ENCODE peak calls at places on chromosomes 16 and 17, in four cellular contexts. One of them, this sample, is unnamed. For H3K4me1, the result is how much of the 10 kb centered on the place peaks cover.

GRCh38 chr17:42286411-42287295 is 1.6 kb upstream of the STAT5A start:
- DNase-seq in psoas muscle: peak
- DNase-seq in A549: no peak
- DNase-seq in neuronal stem cell: no peak
- DNase-seq in this sample: no peak

GRCh38 chr16:74224828-74225227 is 71.8 kb upstream of the PSMD7 start:
- DNase-seq in psoas muscle: no peak
- DNase-seq in A549: no peak
- DNase-seq in neuronal stem cell: no peak
- DNase-seq in this sample: no peak

GRCh38 chr17:49225554-49226236 is 4.9 kb downstream of the PHOSPHO1 start:
- DNase-seq in psoas muscle: no peak
- DNase-seq in A549: no peak
- DNase-seq in neuronal stem cell: no peak
- DNase-seq in this sample: no peak

GRCh38 chr17:32944248-32945020 is 16.5 kb downstream of the TMEM98 start:
- DNase-seq in psoas muscle: no peak
- DNase-seq in A549: no peak
- DNase-seq in neuronal stem cell: no peak
- DNase-seq in this sample: no peak

GRCh38 chr16:3773663-3774062 is 56.3 kb upstream of the TRAP1 start:
- DNase-seq in psoas muscle: no peak
- DNase-seq in A549: no peak
- DNase-seq in neuronal stem cell: no peak
- DNase-seq in this sample: no peak

GRCh38 chr17:29216856-29217255 is 29.8 kb upstream of the CRYBA1 start:
- DNase-seq in psoas muscle: no peak
- DNase-seq in A549: no peak
- DNase-seq in neuronal stem cell: no peak
- DNase-seq in this sample: no peak

GRCh38 chr17:43753488-43754129 is 5.0 kb downstream of the SOST start:
- DNase-seq in psoas muscle: no peak
- DNase-seq in A549: no peak
- DNase-seq in neuronal stem cell: no peak
- DNase-seq in this sample: no peak

GRCh38 chr17:80005360-80006338 is 30.0 kb downstream of the TBC1D16 start:
- DNase-seq in psoas muscle: peak
- DNase-seq in A549: peak
- DNase-seq in neuronal stem cell: peak
- DNase-seq in this sample: peak

GRCh38 chr17:35297666-35298065 is 54.8 kb downstream of the SLFN5 start:
- DNase-seq in psoas muscle: no peak
- DNase-seq in A549: no peak
- DNase-seq in neuronal stem cell: no peak
- DNase-seq in this sample: no peak

GRCh38 chr16:67783353-67783725 is 23.0 kb downstream of the RANBP10 start:
- DNase-seq in psoas muscle: no peak
- DNase-seq in A549: no peak
- DNase-seq in neuronal stem cell: no peak
- DNase-seq in this sample: no peak

GRCh38 chr16:2785101-2785991 is 2.0 kb downstream of the PRSS33 start:
- DNase-seq in psoas muscle: no peak
- DNase-seq in A549: no peak
- DNase-seq in neuronal stem cell: no peak
- DNase-seq in this sample: peak

GRCh38 chr17:18105027-18105426 is 3.5 kb upstream of the MYO15A start:
- DNase-seq in psoas muscle: no peak
- DNase-seq in A549: no peak
- DNase-seq in neuronal stem cell: no peak
- DNase-seq in this sample: no peak

GRCh38 chr16:85056211-85056748 is 28.7 kb downstream of the KIAA0513 start:
- DNase-seq in psoas muscle: no peak
- DNase-seq in A549: no peak
- DNase-seq in neuronal stem cell: no peak
- DNase-seq in this sample: no peak

GRCh38 chr16:9647981-9648701 is 534.1 kb downstream of the GRIN2A start:
- DNase-seq in psoas muscle: no peak
- DNase-seq in A549: peak
- DNase-seq in neuronal stem cell: peak
- DNase-seq in this sample: no peak

GRCh38 chr16:46972971-46973456 is 460 bp downstream of the DNAJA2 start:
- DNase-seq in psoas muscle: peak
- DNase-seq in A549: no peak
- DNase-seq in neuronal stem cell: peak
- DNase-seq in this sample: peak

GRCh38 chr17:13244511-13244910 is 226.7 kb upstream of the ELAC2 start:
- DNase-seq in psoas muscle: peak
- DNase-seq in A549: no peak
- DNase-seq in neuronal stem cell: no peak
- DNase-seq in this sample: no peak

GRCh38 chr16:54398986-54399385 is 112.4 kb upstream of the IRX3 start:
- DNase-seq in psoas muscle: no peak
- DNase-seq in A549: no peak
- DNase-seq in neuronal stem cell: no peak
- DNase-seq in this sample: no peak
- H3K4me1 ChIP-seq in psoas muscle: under half
- H3K4me1 ChIP-seq in A549: under half
- H3K4me1 ChIP-seq in neuronal stem cell: under half
- H3K4me1 ChIP-seq in this sample: under half

DNA sequence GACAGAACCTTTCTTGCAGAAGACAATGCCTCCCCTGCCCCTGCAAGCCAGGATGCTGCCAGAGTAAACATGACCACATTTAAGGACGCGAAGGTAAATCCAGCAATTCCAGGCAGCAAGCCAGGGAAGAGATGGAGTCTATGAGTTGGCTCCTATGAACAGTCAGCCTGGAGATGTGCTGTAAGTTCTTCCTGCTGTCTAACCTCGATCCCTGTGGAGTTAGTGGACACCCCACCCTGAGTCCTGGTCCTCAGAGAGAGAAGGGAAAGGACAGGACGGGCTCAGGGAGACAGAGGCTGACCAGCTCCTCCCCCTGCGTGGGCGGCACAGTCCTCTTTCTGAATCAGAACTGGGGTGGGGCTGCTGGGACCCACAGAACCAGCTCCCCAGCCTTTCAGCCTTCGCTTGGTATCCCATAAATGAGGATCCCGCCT is 24.9 kb downstream of the CDC42EP4 start:
- DNase-seq in psoas muscle: peak
- DNase-seq in A549: no peak
- DNase-seq in neuronal stem cell: no peak
- DNase-seq in this sample: no peak
- H3K4me1 ChIP-seq in psoas muscle: under half
- H3K4me1 ChIP-seq in A549: half or more
- H3K4me1 ChIP-seq in neuronal stem cell: half or more
- H3K4me1 ChIP-seq in this sample: under half

GRCh38 chr17:4134756-4135155 is 8.1 kb downstream of the ZZEF1 start:
- DNase-seq in psoas muscle: no peak
- DNase-seq in A549: no peak
- DNase-seq in neuronal stem cell: no peak
- DNase-seq in this sample: no peak
- H3K4me1 ChIP-seq in psoas muscle: half or more
- H3K4me1 ChIP-seq in A549: under half
- H3K4me1 ChIP-seq in neuronal stem cell: under half
- H3K4me1 ChIP-seq in this sample: under half

GRCh38 chr17:47873200-47874090 is 22.5 kb upstream of the SP6 start:
- DNase-seq in psoas muscle: no peak
- DNase-seq in A549: no peak
- DNase-seq in neuronal stem cell: no peak
- DNase-seq in this sample: no peak
- H3K4me1 ChIP-seq in psoas muscle: under half
- H3K4me1 ChIP-seq in A549: under half
- H3K4me1 ChIP-seq in neuronal stem cell: under half
- H3K4me1 ChIP-seq in this sample: under half

DNA sequence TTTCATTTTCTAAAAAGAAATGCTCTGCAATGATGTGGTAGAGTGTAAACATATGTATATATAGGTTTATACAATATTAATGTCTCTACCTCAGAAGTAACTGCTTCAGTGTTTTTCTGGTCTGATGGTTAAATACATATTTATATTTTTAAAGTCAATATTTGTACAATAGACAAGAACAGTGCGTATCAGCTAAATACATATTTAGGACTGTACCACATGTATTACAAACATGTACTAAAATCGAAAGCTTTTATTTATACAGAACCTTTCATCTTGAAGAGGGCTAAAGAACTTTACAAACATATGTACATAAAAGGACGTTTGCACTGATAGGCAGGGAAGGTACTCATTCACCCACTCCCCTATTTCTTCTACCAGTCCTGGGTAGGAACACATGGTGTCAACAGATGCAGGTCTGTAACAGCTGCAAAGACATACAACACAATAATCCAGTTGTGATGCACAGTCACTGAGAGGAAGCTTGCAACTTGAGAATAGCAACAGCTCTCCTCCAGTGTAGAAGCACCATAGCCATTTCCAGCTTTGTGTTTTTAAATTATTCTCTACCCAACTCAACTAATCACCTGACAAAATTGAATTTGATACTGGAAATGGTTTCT is 206.9 kb upstream of the C17orf78 start:
- DNase-seq in psoas muscle: no peak
- DNase-seq in A549: no peak
- DNase-seq in neuronal stem cell: no peak
- DNase-seq in this sample: no peak
- H3K4me1 ChIP-seq in psoas muscle: under half
- H3K4me1 ChIP-seq in A549: under half
- H3K4me1 ChIP-seq in neuronal stem cell: under half
- H3K4me1 ChIP-seq in this sample: under half

This sample was measured in CD4-positive, alpha-beta memory T cell.